ENCODE peak calls at places on chromosomes 5 and 9, in nine cellular contexts. Z, X, I, S, T, H, V, P and G are unnamed samples.

GRCh38 chr5:177982072-177982727 is 13.8 kb downstream of the PROP1 start:
- DNase-seq in Z (peak; percentile 67), P (no peak), I (no peak), V (peak; percentile 68), H (no peak), T (no peak), S (no peak), X (no peak), G (no peak)

GRCh38 chr5:5522336-5522735 is 99.9 kb downstream of the ICE1 start:
- DNase-seq in P (no peak), V (no peak), S (no peak), I (no peak), T (no peak), H (no peak), Z (no peak), X (no peak), G (no peak)

GRCh38 chr5:100464418-100464817 is 70.8 kb upstream of the FAM174A start:
- DNase-seq in T (no peak), V (no peak), P (peak; percentile 81), Z (no peak), I (no peak), X (no peak), H (peak; percentile 81), S (peak; percentile 80), G (no peak)

GRCh38 chr5:135329101-135329912 is 69.7 kb downstream of the MACROH2A1 start:
- DNase-seq in X (no peak), Z (no peak), T (no peak), S (no peak), P (no peak), V (no peak), I (no peak), H (no peak), G (no peak)

GRCh38 chr5:125148706-125149105 is 402.3 kb upstream of the ZNF608 start:
- DNase-seq in H (no peak), V (no peak), P (peak; percentile 24), X (no peak), T (no peak), S (peak; percentile 2), I (no peak), Z (no peak), G (no peak)

GRCh38 chr9:83296123-83296522 is 233.2 kb upstream of the RASEF start:
- DNase-seq in P (no peak), S (no peak), H (peak; percentile 4), V (no peak), T (no peak), X (no peak), Z (peak; percentile 5), I (no peak), G (no peak)

GRCh38 chr9:82790868-82791267 is 272.1 kb downstream of the RASEF start:
- DNase-seq in P (no peak), V (no peak), S (no peak), T (no peak), I (no peak), Z (no peak), X (no peak), H (no peak), G (no peak)

GRCh38 chr9:135512904-135513303 is 8.3 kb upstream of the LCN1 start:
- DNase-seq in X (no peak), P (peak; percentile 38), I (no peak), S (no peak), H (no peak), T (no peak), Z (no peak), V (no peak), G (peak; percentile 33)

GRCh38 chr9:113151696-113152630 is 1.2 kb downstream of the SLC31A2 start:
- DNase-seq in Z (no peak), H (no peak), T (no peak), X (no peak), S (no peak), V (no peak), I (peak; percentile 29), P (no peak), G (peak; percentile 39)

GRCh38 chr5:69271376-69271775 is 36.7 kb downstream of the CDK7 start:
- DNase-seq in I (no peak), Z (no peak), H (peak; percentile 77), V (no peak), S (peak; percentile 71), P (peak; percentile 54), T (no peak), X (no peak), G (no peak)

GRCh38 chr5:157387164-157387563 is 72.8 kb upstream of the NIPAL4 start:
- DNase-seq in P (peak; percentile 19), H (no peak), T (no peak), Z (no peak), X (no peak), V (no peak), S (no peak), I (no peak), G (no peak)

GRCh38 chr9:96565684-96566360 is 53.8 kb downstream of the CDC14B start:
- DNase-seq in H (no peak), T (peak; percentile 69), X (peak; percentile 10), P (peak; percentile 28), S (peak; percentile 57), Z (peak; percentile 7), I (no peak), V (no peak), G (no peak)

GRCh38 chr9:107989544-107989943 is 500.0 kb upstream of the KLF4 start:
- DNase-seq in P (no peak), H (no peak), V (no peak), X (no peak), T (no peak), S (peak; percentile 69), Z (no peak), I (no peak), G (peak; percentile 33)

GRCh38 chr5:171137768-171138540 is 171.1 kb upstream of the TLX3 start:
- DNase-seq in V (no peak), H (peak; percentile 56), T (no peak), X (no peak), I (no peak), Z (no peak), S (peak; percentile 65), P (peak; percentile 76), G (no peak)

DNA sequence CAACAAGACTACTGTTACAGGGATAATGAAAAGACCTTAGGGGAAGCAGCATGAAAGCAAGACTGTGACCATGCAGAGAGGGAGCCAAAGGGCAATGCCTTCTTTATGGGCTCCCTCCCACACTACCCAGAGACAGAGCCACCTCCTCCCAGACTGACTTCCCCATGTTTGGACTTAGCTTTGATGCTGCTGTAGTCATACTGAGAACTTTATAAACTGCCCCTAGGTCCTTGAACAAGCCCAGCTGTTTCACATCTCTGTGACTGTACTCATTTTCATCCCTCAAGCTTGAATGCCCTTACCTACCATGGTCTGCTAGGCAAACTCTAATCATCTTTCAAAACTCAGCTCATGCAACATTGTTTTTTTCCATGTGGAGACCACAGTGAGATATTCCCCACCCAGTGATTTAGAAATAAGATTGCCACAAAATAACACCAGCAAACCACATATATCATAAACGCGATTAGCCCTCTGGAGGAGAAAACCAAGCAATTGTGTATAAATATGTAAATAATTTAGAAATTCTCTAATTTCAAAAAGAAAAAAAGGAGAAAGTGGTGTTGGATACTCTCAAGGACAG is 23.4 kb upstream of the FAM169A start:
- DNase-seq in S (no peak), H (no peak), X (peak; percentile 22), I (no peak), T (no peak), Z (no peak), V (no peak), P (no peak), G (no peak)
- H3K4me3 ChIP-seq in S (no peak overlapping the region), H (no peak overlapping the region), X (no peak overlapping the region), I (no peak overlapping the region), T (no peak overlapping the region), Z (no peak overlapping the region), V (no peak overlapping the region), P (no peak overlapping the region), G (no peak overlapping the region)

GRCh38 chr9:130931508-130932150 is 7.4 kb downstream of the FIBCD1 start:
- DNase-seq in P (no peak), S (no peak), I (no peak), X (peak; percentile 74), H (no peak), V (no peak), T (no peak), Z (no peak), G (no peak)

GRCh38 chr9:130930804-130931349 is 8.2 kb downstream of the FIBCD1 start:
- DNase-seq in I (no peak), V (no peak), X (no peak), T (no peak), Z (no peak), H (no peak), S (no peak), P (no peak), G (no peak)

GRCh38 chr9:130933114-130934046 is 5.7 kb downstream of the FIBCD1 start:
- DNase-seq in X (no peak), S (peak; percentile 63), I (no peak), P (peak; percentile 65), T (no peak), V (no peak), Z (no peak), H (peak; percentile 69), G (no peak)

GRCh38 chr9:130934246-130934645 is 4.8 kb downstream of the FIBCD1 start:
- DNase-seq in T (no peak), V (no peak), I (no peak), X (no peak), S (no peak), Z (no peak), H (no peak), P (no peak), G (no peak)

GRCh38 chr9:130932220-130933069 is 6.6 kb downstream of the FIBCD1 start:
- DNase-seq in H (no peak), V (no peak), T (no peak), P (no peak), S (no peak), I (peak; percentile 77), Z (peak; percentile 59), X (no peak), G (no peak)
- TF ChIP-seq CTCF in H (no peak), V (no peak), T (no peak), P (peak; percentile 11), S (no peak), I (peak; percentile 59), Z (peak; percentile 25), X (no peak), G (no peak)

GRCh38 chr5:176631383-176631970 is 1.0 kb downstream of the EIF4E1B start:
- DNase-seq in I (no peak), S (no peak), T (no peak), V (no peak), H (no peak), P (no peak), Z (no peak), X (no peak), G (no peak)
- H3K4me3 ChIP-seq in I (no peak overlapping the region), S (no peak overlapping the region), T (no peak overlapping the region), V (no peak overlapping the region), H (no peak overlapping the region), P (no peak overlapping the region), Z (peak overlapping the region; percentile 54), X (no peak overlapping the region), G (no peak overlapping the region)

DNA sequence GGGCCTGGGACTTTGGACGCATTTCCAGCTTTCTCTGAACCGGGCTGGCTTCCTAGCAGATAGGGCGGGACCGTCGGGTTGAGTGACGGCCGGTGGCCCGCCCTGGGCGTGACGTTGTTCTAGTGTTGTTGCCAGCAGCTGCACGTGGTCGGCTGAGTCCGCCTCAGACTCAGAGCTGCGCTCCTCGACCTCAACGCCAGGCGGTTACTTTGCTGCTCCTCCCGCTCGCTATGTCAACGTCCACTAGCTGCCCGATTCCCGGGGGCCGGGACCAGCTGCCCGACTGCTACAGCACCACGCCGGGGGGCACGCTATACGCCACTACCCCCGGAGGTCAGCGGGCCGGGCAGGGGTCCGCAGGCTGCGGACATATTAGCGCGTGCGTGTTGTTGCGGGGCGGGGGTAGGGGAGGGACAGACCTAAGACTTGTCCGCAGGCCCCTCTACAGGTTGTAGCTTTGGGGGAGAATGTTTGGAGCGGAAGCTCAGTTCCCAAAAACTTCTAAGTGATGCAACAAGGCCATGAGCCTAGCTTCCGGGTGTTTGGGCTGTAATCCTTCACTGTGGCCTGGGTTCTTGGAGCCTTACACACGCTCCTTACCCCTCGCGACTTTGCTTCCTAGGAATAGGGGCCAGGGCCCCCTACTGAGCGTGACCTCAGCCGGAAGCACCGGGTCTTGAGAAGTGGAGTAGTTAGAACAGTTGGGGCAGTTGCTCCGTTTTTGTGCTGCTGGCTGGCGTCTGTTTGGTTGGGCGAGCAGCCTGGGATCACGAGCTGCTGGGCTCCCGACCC is at the start of gene EIF4EBP3:
- DNase-seq in V (peak; percentile 99), H (peak; percentile 97), Z (peak; percentile 98), P (peak; percentile 95), T (peak; percentile 98), X (peak; percentile 84), I (peak; percentile 98), S (peak; percentile 98), G (peak; percentile 99)
- TF ChIP-seq CTCF in V (peak; percentile 60), H (peak; percentile 75), Z (peak; percentile 61), P (peak; percentile 51), T (peak; percentile 64), X (no peak), I (peak; percentile 76), S (peak; percentile 72), G (peak; percentile 69)